ENCODE peak calls at places on chromosomes 12 and 14, in seven cellular contexts. G is KG1; M is HFFc6; Z is fibroblast of villous mesenchyme; C is dorsolateral prefrontal cortex; O is activated T-cell treated with anti-CD3 and anti-CD28 coated beads, Interleukin-2, amount 50 U/mL, for 72 hours; L is foreskin melanocyte. F is an unnamed sample.

GRCh38 chr14:86858591-86858990 is 1134.4 kb downstream of the GALC start:
- DNase-seq in G (no peak), M (no peak), Z (no peak), C (no peak), O (no peak), L (no peak), F (no peak)

GRCh38 chr12:47021298-47021697 is 58.1 kb upstream of the PCED1B start:
- DNase-seq in G (peak; percentile 65), M (peak; percentile 97), Z (peak; percentile 80), C (no peak), O (peak; percentile 32), L (peak; percentile 53), F (peak; percentile 55)

GRCh38 chr14:38098074-38098846 is 109.4 kb upstream of the SSTR1 start:
- DNase-seq in G (no peak), M (peak; percentile 89), Z (peak; percentile 78), C (no peak), O (no peak), L (no peak), F (peak; percentile 35)

GRCh38 chr12:113479193-113479577 is 7.5 kb upstream of the LHX5 start:
- DNase-seq in G (no peak), M (no peak), Z (no peak), C (no peak), O (no peak), L (no peak), F (no peak)

GRCh38 chr12:6961695-6962284 is 8.7 kb downstream of the PHB2 start:
- DNase-seq in G (no peak), M (peak; percentile 45), Z (peak; percentile 81), C (no peak), O (peak; percentile 69), L (peak; percentile 71), F (peak; percentile 80)

GRCh38 chr12:16093825-16094224 is 182.7 kb downstream of the DERA start:
- DNase-seq in G (no peak), M (no peak), Z (no peak), C (no peak), O (no peak), L (no peak), F (no peak)

GRCh38 chr14:79056879-79057278 is 886.7 kb downstream of the NRXN3 start:
- DNase-seq in G (no peak), M (peak; percentile 43), Z (peak; percentile 85), C (no peak), O (no peak), L (no peak), F (peak; percentile 4)

GRCh38 chr12:15163577-15163976 is 57.6 kb downstream of the RERG start:
- DNase-seq in G (no peak), M (no peak), Z (no peak), C (no peak), O (no peak), L (no peak), F (no peak)

GRCh38 chr14:22668863-22669262 is 24.7 kb upstream of the OR6J1 start:
- DNase-seq in G (no peak), M (no peak), Z (peak; percentile 38), C (no peak), O (no peak), L (no peak), F (no peak)

GRCh38 chr14:42872775-42873174 is 1266.1 kb downstream of the LRFN5 start:
- DNase-seq in G (no peak), M (no peak), Z (no peak), C (no peak), O (no peak), L (no peak), F (no peak)

GRCh38 chr12:22215467-22216253 is 118.8 kb downstream of the ST8SIA1 start:
- DNase-seq in G (no peak), M (no peak), Z (peak; percentile 34), C (no peak), O (no peak), L (no peak), F (no peak)

GRCh38 chr14:35818346-35819115 is 7.6 kb upstream of the BRMS1L start:
- DNase-seq in G (peak; percentile 35), M (peak; percentile 47), Z (peak; percentile 50), C (no peak), O (peak; percentile 23), L (peak; percentile 43), F (peak; percentile 67)

GRCh38 chr12:129696952-129697351 is 206.9 kb downstream of the TMEM132D start:
- DNase-seq in G (no peak), M (no peak), Z (peak; percentile 14), C (peak; percentile 61), O (no peak), L (peak; percentile 73), F (no peak)

GRCh38 chr12:113658030-113658655 is 186.5 kb upstream of the LHX5 start:
- DNase-seq in G (no peak), M (no peak), Z (no peak), C (no peak), O (no peak), L (no peak), F (no peak)

GRCh38 chr12:1277905-1278304 is 286.9 kb downstream of the ERC1 start:
- DNase-seq in G (no peak), M (no peak), Z (no peak), C (no peak), O (peak; percentile 35), L (no peak), F (no peak)

GRCh38 chr12:118618695-118619094 is 242.3 kb downstream of the SUDS3 start:
- DNase-seq in G (no peak), M (no peak), Z (no peak), C (no peak), O (no peak), L (no peak), F (no peak)

GRCh38 chr12:54587315-54587821 is 1.1 kb downstream of the PPP1R1A start:
- DNase-seq in G (no peak), M (no peak), Z (no peak), C (peak; percentile 51), O (no peak), L (no peak), F (no peak)

GRCh38 chr14:64475585-64476273 is 10.4 kb downstream of the AKAP5 start:
- DNase-seq in G (no peak), M (no peak), Z (no peak), C (no peak), O (no peak), L (no peak), F (no peak)

GRCh38 chr14:85471156-85471555 is 58.8 kb upstream of the FLRT2 start:
- DNase-seq in G (no peak), M (peak; percentile 52), Z (peak; percentile 29), C (no peak), O (no peak), L (no peak), F (peak; percentile 51)

GRCh38 chr12:120000556-120000955 is 11.5 kb downstream of the BICDL1 start:
- DNase-seq in G (no peak), M (no peak), Z (no peak), C (no peak), O (no peak), L (no peak), F (no peak)

F was measured in GM03348.